ENCODE peak calls at places on chromosomes 16 and 17, in six cellular contexts. One of them, this sample, is unnamed.

GRCh38 chr16:22255335-22255734 is 41.9 kb upstream of the POLR3E start:
- DNase-seq in GM12878: no peak
- DNase-seq in SK-N-SH: no peak
- DNase-seq in HepG2: no peak
- DNase-seq in H1: no peak
- DNase-seq in K562: peak; percentile 32
- DNase-seq in this sample: peak; percentile 42

GRCh38 chr17:37710344-37710886 is 34.4 kb downstream of the HNF1B start:
- DNase-seq in GM12878: no peak
- DNase-seq in SK-N-SH: peak; percentile 40
- DNase-seq in HepG2: peak; percentile 99
- DNase-seq in H1: peak; percentile 58
- DNase-seq in K562: peak; percentile 43
- DNase-seq in this sample: peak; percentile 87

GRCh38 chr16:68711421-68712139 is 25.5 kb upstream of the CDH1 start:
- DNase-seq in GM12878: no peak
- DNase-seq in SK-N-SH: no peak
- DNase-seq in HepG2: no peak
- DNase-seq in H1: no peak
- DNase-seq in K562: no peak
- DNase-seq in this sample: no peak

GRCh38 chr16:1745181-1745899 is 26.0 kb downstream of the NME3 start:
- DNase-seq in GM12878: no peak
- DNase-seq in SK-N-SH: no peak
- DNase-seq in HepG2: no peak
- DNase-seq in H1: no peak
- DNase-seq in K562: no peak
- DNase-seq in this sample: no peak

GRCh38 chr16:29154100-29154499 is 169.2 kb downstream of the LAT start:
- DNase-seq in GM12878: no peak
- DNase-seq in SK-N-SH: no peak
- DNase-seq in HepG2: no peak
- DNase-seq in H1: no peak
- DNase-seq in K562: no peak
- DNase-seq in this sample: no peak

GRCh38 chr16:12675852-12676251 is 127.8 kb downstream of the CPPED1 start:
- DNase-seq in GM12878: no peak
- DNase-seq in SK-N-SH: no peak
- DNase-seq in HepG2: no peak
- DNase-seq in H1: no peak
- DNase-seq in K562: peak; percentile 49
- DNase-seq in this sample: peak; percentile 18

GRCh38 chr17:73363788-73364522 is 52.2 kb upstream of the CDC42EP4 start:
- DNase-seq in GM12878: no peak
- DNase-seq in SK-N-SH: no peak
- DNase-seq in HepG2: peak; percentile 49
- DNase-seq in H1: no peak
- DNase-seq in K562: no peak
- DNase-seq in this sample: no peak

GRCh38 chr16:53545433-53545832 is 42.4 kb upstream of the AKTIP start:
- DNase-seq in GM12878: no peak
- DNase-seq in SK-N-SH: no peak
- DNase-seq in HepG2: peak; percentile 18
- DNase-seq in H1: no peak
- DNase-seq in K562: no peak
- DNase-seq in this sample: no peak

GRCh38 chr17:49952912-49953497 is 16.0 kb upstream of the DLX4 start:
- DNase-seq in GM12878: no peak
- DNase-seq in SK-N-SH: no peak
- DNase-seq in HepG2: peak; percentile 46
- DNase-seq in H1: no peak
- DNase-seq in K562: no peak
- DNase-seq in this sample: no peak

GRCh38 chr16:22614271-22614947 is 103.7 kb downstream of the NPIPB5 start:
- DNase-seq in GM12878: no peak
- DNase-seq in SK-N-SH: no peak
- DNase-seq in HepG2: peak; percentile 49
- DNase-seq in H1: no peak
- DNase-seq in K562: no peak
- DNase-seq in this sample: peak; percentile 14

GRCh38 chr17:17824119-17824779 is 12.5 kb downstream of the SREBF1 start:
- DNase-seq in GM12878: no peak
- DNase-seq in SK-N-SH: peak; percentile 76
- DNase-seq in HepG2: no peak
- DNase-seq in H1: no peak
- DNase-seq in K562: no peak
- DNase-seq in this sample: no peak

GRCh38 chr17:17824780-17825614 is 11.8 kb downstream of the SREBF1 start:
- DNase-seq in GM12878: no peak
- DNase-seq in SK-N-SH: no peak
- DNase-seq in HepG2: no peak
- DNase-seq in H1: no peak
- DNase-seq in K562: no peak
- DNase-seq in this sample: no peak

GRCh38 chr17:17822189-17822978 is 14.4 kb downstream of the SREBF1 start:
- DNase-seq in GM12878: no peak
- DNase-seq in SK-N-SH: no peak
- DNase-seq in HepG2: no peak
- DNase-seq in H1: no peak
- DNase-seq in K562: no peak
- DNase-seq in this sample: no peak

GRCh38 chr17:17826340-17826708 is 10.5 kb downstream of the SREBF1 start:
- DNase-seq in GM12878: no peak
- DNase-seq in SK-N-SH: no peak
- DNase-seq in HepG2: no peak
- DNase-seq in H1: no peak
- DNase-seq in K562: no peak
- DNase-seq in this sample: no peak

DNA sequence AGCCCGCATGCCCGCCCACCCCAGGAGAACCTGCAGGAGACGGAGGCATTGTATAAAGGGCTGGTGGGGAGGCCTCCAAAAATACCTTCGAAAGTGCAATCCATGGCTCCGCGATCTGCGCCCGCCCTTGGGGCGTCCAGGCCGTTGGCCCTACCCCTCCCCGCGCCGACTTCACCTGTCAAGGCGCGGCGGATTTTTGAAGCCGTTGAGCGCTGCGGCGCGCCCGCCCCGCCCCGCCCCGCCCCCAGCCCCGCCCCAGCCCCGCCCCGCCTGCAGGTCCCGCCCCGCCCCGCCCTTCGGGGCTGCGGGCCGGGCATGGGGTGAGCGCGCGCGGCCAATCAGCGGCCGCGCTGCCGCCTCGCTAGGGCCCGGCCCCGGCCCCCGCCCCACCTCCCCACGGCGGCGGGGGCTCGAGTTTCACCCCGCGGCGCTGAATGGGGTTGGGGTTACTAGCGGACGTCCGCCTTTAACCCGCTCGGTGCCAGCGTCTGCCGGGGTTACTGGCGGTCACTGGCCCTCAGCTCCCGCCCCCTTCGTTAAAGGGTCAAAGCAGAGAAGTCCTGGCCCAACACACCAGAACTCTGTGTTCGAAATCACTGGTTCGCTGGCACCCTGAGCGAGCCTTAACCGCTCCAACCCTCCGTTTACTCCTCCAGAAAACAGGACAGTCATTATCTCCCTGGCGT is 13.2 kb downstream of the SREBF1 start:
- DNase-seq in GM12878: no peak
- DNase-seq in SK-N-SH: peak; percentile 99
- DNase-seq in HepG2: peak; percentile 81
- DNase-seq in H1: no peak
- DNase-seq in K562: peak; percentile 98
- DNase-seq in this sample: peak; percentile 98
- TF ChIP-seq EP300 in GM12878: no peak
- TF ChIP-seq EP300 in SK-N-SH: no peak
- TF ChIP-seq EP300 in HepG2: no peak
- TF ChIP-seq EP300 in H1: peak; percentile 87
- TF ChIP-seq EP300 in K562: no peak
- TF ChIP-seq EP300 in this sample: peak; percentile 37

GRCh38 chr17:81927145-81927652 is 336 bp downstream of the MAFG start:
- DNase-seq in GM12878: no peak
- DNase-seq in SK-N-SH: no peak
- DNase-seq in HepG2: no peak
- DNase-seq in H1: no peak
- DNase-seq in K562: no peak
- DNase-seq in this sample: no peak

GRCh38 chr17:81924557-81925532 is 2.7 kb downstream of the MAFG start:
- DNase-seq in GM12878: no peak
- DNase-seq in SK-N-SH: no peak
- DNase-seq in HepG2: peak; percentile 56
- DNase-seq in H1: no peak
- DNase-seq in K562: peak; percentile 48
- DNase-seq in this sample: peak; percentile 65

GRCh38 chr17:81927653-81928496 is at the start of gene MAFG:
- DNase-seq in GM12878: peak; percentile 48
- DNase-seq in SK-N-SH: peak; percentile 100
- DNase-seq in HepG2: peak; percentile 94
- DNase-seq in H1: peak; percentile 70
- DNase-seq in K562: peak; percentile 96
- DNase-seq in this sample: peak; percentile 98

GRCh38 chr17:81926451-81927144 is 937 bp downstream of the MAFG start:
- DNase-seq in GM12878: no peak
- DNase-seq in SK-N-SH: peak; percentile 85
- DNase-seq in HepG2: peak; percentile 96
- DNase-seq in H1: no peak
- DNase-seq in K562: peak; percentile 82
- DNase-seq in this sample: peak; percentile 92

DNA sequence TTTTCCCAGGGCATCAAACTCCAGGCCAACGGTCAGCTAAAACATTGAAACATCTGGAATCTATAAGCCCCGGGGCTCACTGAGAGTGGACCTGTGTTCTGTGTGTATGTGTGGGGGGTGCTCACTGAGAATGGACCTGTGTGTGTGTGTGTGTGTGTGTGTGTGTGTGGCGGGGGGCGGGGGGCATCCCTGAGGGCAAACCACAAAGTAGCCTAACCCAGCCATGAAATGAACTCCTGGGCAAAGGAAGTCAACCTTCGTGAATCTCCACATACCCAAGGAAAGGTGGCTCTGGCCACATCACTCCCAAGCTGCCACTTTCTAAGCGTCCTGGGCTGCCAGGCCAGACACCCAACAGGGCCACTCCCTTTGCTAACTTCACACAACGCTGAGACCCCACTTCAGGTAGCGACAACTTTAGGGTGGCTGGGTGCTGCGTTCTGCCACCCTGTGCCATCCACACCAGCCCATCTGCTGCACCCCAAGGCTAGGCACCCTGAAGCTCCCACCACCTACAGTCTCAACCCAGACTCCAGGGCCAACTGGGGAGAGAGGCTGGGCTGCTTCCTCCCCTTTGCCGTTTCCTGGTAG is 1.6 kb downstream of the MAFG start:
- DNase-seq in GM12878: no peak
- DNase-seq in SK-N-SH: no peak
- DNase-seq in HepG2: no peak
- DNase-seq in H1: no peak
- DNase-seq in K562: no peak
- DNase-seq in this sample: no peak
- TF ChIP-seq CHD2 in GM12878: no peak
- TF ChIP-seq CHD2 in SK-N-SH: no peak
- TF ChIP-seq CHD2 in HepG2: no peak
- TF ChIP-seq CHD2 in H1: no peak
- TF ChIP-seq CHD2 in K562: no peak
- TF ChIP-seq CHD2 in this sample: no peak

DNA sequence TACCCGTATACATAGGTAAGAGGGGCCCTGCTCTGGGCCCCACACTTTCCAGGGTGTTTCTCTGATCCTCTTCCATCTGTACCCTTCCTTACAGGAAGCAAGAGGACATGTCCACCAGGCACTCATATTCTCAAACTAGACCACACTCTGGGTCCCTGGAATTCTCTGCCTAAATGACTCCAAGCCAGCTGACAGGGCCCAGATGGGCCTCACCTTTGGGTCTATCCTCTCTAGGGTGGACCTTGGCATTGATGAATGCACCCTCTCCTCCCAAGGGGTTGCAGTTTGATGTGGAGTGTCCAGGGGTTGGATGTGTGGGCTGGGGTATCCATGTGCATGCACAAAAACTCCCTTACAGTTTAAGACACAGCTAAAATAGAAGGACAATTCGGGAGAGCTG is 95.8 kb downstream of the ASIC2 start:
- DNase-seq in GM12878: no peak
- DNase-seq in SK-N-SH: no peak
- DNase-seq in HepG2: no peak
- DNase-seq in H1: no peak
- DNase-seq in K562: no peak
- DNase-seq in this sample: no peak
- TF ChIP-seq EP300 in GM12878: no peak
- TF ChIP-seq EP300 in SK-N-SH: no peak
- TF ChIP-seq EP300 in HepG2: no peak
- TF ChIP-seq EP300 in H1: no peak
- TF ChIP-seq EP300 in K562: no peak
- TF ChIP-seq EP300 in this sample: no peak

GRCh38 chr17:65592131-65592965 is 30.9 kb upstream of the AXIN2 start:
- DNase-seq in GM12878: no peak
- DNase-seq in SK-N-SH: no peak
- DNase-seq in HepG2: peak; percentile 39
- DNase-seq in H1: no peak
- DNase-seq in K562: no peak
- DNase-seq in this sample: no peak

GRCh38 chr17:65593870-65594584 is 32.6 kb upstream of the AXIN2 start:
- DNase-seq in GM12878: no peak
- DNase-seq in SK-N-SH: no peak
- DNase-seq in HepG2: no peak
- DNase-seq in H1: no peak
- DNase-seq in K562: no peak
- DNase-seq in this sample: no peak

GRCh38 chr17:65593092-65593869 is 31.8 kb upstream of the AXIN2 start:
- DNase-seq in GM12878: no peak
- DNase-seq in SK-N-SH: no peak
- DNase-seq in HepG2: peak; percentile 43
- DNase-seq in H1: no peak
- DNase-seq in K562: no peak
- DNase-seq in this sample: no peak

GRCh38 chr17:65594585-65594940 is 33.1 kb upstream of the AXIN2 start:
- DNase-seq in GM12878: no peak
- DNase-seq in SK-N-SH: no peak
- DNase-seq in HepG2: no peak
- DNase-seq in H1: no peak
- DNase-seq in K562: no peak
- DNase-seq in this sample: no peak

DNA sequence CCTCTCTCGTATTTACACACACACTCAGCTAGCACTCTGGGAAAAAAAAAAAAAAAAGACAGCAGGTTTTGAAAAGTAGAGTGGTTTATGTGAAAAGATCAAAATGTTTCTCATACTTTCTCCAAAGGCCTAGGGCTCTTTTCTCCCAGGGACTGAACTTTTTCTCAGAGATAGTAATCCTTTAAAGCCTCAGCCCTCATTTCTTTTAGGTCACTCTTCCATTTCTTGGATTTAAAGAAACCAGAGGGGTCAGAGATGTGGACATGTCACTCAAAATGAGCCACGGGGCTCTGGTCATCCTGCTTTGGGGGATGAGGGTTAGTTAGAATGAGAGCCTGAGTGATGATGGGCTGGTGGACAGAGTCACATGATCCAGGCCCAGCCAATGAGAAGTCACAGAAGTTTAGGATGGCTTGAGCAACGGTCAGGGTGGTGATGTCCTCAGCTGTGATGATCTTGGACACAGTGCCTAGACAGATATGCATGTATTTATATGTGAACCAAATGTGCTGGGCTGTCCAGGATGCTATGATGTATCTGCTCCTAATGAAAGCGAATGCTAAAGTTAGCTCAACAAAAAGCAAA is 33.7 kb upstream of the AXIN2 start:
- DNase-seq in GM12878: no peak
- DNase-seq in SK-N-SH: no peak
- DNase-seq in HepG2: no peak
- DNase-seq in H1: no peak
- DNase-seq in K562: peak; percentile 64
- DNase-seq in this sample: peak; percentile 27
- TF ChIP-seq CHD2 in GM12878: no peak
- TF ChIP-seq CHD2 in SK-N-SH: no peak
- TF ChIP-seq CHD2 in HepG2: no peak
- TF ChIP-seq CHD2 in H1: no peak
- TF ChIP-seq CHD2 in K562: no peak
- TF ChIP-seq CHD2 in this sample: no peak

This sample was measured in A549.